ENCODE peak calls at places on chromosome 15, in six cellular contexts. G is aorta; J is pancreas; U is fibroblast of lung; C is CD8-positive, alpha-beta memory T cell; W is PC-3. B is an unnamed sample. For H3K9me3, the result is how much of the 10 kb centered on the place peaks cover.

GRCh38 chr15:41997845-41998244 is 23.0 kb downstream of the PLA2G4E start:
- DNase-seq in U (no peak), J (no peak), C (no peak), W (no peak), G (no peak), B (no peak)

GRCh38 chr15:79778378-79778990 is 118.3 kb downstream of the MTHFS start:
- DNase-seq in U (no peak), G (no peak), C (no peak), W (no peak), J (no peak), B (no peak)

GRCh38 chr15:23648920-23649515 is 1.4 kb upstream of the MAGEL2 start:
- DNase-seq in J (no peak), U (no peak), C (no peak), G (no peak), W (peak), B (peak)

GRCh38 chr15:92098869-92099268 is 245.4 kb downstream of the SLCO3A1 start:
- DNase-seq in U (no peak), J (no peak), G (no peak), C (no peak), W (no peak), B (no peak)

GRCh38 chr15:41978534-41978933 is 6.2 kb upstream of the EHD4 start:
- DNase-seq in W (no peak), G (no peak), J (no peak), C (no peak), U (no peak), B (no peak)

GRCh38 chr15:71249986-71250385 is 134.7 kb downstream of the THSD4 start:
- DNase-seq in J (no peak), W (no peak), G (no peak), U (no peak), C (no peak), B (no peak)

GRCh38 chr15:94182883-94183282 is 48.5 kb upstream of the MCTP2 start:
- DNase-seq in U (no peak), J (no peak), C (no peak), G (no peak), W (no peak), B (no peak)

GRCh38 chr15:59611277-59612260 is at the start of gene GCNT3:
- DNase-seq in U (peak), W (peak), J (no peak), G (no peak), C (no peak), B (no peak)

GRCh38 chr15:56919708-56920637 is 1.5 kb downstream of the TCF12 start:
- DNase-seq in W (peak), C (no peak), G (peak), J (peak), U (peak), B (peak)

GRCh38 chr15:101047301-101047781 is 128.2 kb downstream of the LRRK1 start:
- DNase-seq in J (no peak), W (no peak), C (no peak), G (peak), U (no peak), B (peak)

GRCh38 chr15:56913670-56914069 is 4.8 kb upstream of the TCF12 start:
- DNase-seq in W (no peak), J (no peak), C (no peak), G (no peak), U (peak), B (no peak)

GRCh38 chr15:43941071-43941470 is 114.3 kb downstream of the WDR76 start:
- DNase-seq in G (no peak), U (no peak), C (no peak), W (no peak), J (no peak), B (no peak)

DNA sequence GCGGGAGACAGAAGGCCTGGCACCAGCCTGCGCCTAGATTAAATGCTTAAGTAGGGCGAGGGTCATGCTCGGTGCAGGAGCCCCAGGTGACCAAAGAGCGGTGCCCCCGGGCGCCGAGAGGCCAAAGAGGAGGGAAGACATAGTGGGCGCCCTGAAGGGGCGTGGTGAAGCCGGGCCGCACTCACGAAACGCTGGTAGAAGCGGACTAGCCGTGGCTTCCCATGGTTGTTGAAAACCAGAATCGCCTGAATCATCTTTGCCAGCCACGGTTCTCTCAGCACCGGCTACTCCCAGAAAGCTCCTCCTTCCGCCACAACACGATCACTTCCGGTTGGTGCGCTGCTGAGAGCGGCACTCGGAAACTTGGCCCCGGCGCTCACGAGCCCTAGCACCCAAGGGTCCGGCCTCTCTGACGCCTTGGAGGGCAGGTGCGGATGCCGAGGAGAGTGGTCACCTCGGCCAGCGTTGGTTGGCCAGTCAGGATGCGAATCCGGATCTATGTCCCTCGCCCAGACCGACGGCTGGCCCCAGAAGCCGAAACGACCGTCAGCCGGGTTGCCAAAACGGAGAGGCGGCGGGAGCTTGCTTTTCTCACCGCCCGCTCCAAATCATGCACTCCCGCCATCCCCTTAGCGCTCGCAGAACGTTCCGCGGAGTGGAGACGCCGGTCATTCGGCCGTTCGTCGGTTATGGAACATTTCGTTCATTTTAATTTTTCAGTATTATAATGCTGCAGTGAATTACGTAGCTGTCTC is at the start of gene AP3S2:
- DNase-seq in C (peak), J (peak), W (peak), G (peak), U (peak), B (peak)
- H3K4me3 ChIP-seq in C (peak), J (peak), W (peak), G (peak), U (peak), B (peak)

GRCh38 chr15:25181290-25182097 is 226.7 kb downstream of the SNRPN start:
- DNase-seq in W (no peak), J (peak), C (peak), G (peak), U (no peak), B (peak)
- H3K9me3 ChIP-seq in W (under half), J (under half), C (under half), G (under half), U (under half), B (under half)

GRCh38 chr15:53979051-53979788 is 979 bp downstream of the UNC13C start:
- DNase-seq in C (no peak), U (no peak), G (no peak), W (no peak), J (no peak), B (no peak)
- H3K4me3 ChIP-seq in C (no peak), U (peak), G (peak), W (no peak), J (peak), B (no peak)

DNA sequence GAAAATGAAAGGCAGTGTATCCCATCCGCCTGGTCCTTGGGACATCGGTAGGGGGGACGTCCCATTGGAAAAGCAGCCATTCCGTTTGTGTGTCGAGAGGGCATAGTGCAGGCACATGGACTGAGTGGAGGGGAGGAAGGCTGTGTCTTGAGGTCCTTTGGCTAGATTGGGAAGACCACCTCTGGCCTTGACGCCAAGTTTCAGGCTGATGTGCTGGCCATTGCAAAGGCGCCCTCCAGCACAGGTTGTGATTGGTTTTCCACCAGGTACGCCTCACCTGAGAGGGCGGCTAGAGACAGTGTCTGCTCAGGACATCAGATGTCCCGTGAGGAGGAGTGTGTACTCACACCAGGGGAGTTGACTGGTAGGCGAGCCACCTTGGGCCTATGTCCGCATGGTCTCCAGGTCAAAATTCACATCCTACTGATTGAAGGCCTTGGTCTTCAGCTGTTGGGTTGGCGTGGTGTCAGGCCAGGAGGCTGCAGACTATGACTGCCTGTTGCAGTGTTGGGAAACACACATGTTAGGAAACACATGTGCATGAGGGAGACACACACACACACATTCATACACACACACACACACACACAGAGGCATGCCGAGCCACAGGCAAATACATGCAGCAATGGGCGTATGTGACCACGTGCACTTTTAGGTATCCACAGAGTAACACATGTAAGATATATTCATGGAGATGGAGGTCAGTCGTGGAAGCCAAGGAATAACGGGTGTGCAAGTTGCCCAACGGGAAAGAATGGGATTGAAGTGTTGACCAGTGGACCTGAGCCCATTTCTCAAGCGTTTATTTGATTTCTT is 98.4 kb downstream of the SNRPN start:
- DNase-seq in J (peak), C (peak), U (no peak), G (no peak), W (no peak), B (peak)
- H3K9me3 ChIP-seq in J (under half), C (half or more), U (under half), G (half or more), W (half or more), B (half or more)

DNA sequence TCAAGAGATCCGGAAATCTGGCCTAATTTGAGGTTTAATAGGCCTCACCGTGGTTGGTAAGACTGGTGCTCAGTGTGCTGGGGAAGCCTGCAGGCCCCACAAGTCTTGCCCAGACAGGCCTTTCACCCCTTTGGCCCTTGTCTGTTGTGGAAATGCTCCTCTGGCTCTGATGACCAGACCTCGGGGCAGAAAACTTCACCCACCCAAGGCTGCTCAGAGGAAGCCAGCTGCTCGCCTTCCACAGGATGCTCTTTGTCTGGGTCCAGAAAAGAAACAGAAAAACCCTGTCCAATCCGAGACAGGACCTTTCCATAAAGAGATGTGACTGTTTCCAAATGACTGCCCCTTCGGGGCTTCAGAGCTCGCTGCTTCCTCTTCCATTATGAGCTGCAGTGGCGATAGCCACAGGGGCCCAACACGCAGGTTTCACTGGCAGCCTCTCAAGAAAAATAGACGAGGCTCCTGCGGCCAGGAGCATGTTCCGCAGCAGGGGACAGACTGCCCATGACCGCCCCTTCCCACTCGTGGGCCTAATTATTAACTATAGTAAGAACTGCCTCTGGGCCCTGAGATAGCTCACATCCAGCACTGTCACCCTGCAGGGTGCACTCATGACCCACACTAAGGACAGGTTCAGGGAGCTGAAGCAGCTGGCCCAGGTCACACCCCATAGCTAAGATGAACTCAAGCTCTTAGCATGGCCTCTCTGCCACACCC is 6.8 kb upstream of the SNX22 start:
- DNase-seq in W (no peak), G (no peak), J (no peak), C (no peak), U (no peak), B (no peak)
- H3K4me3 ChIP-seq in W (no peak), G (no peak), J (no peak), C (no peak), U (no peak), B (no peak)

DNA sequence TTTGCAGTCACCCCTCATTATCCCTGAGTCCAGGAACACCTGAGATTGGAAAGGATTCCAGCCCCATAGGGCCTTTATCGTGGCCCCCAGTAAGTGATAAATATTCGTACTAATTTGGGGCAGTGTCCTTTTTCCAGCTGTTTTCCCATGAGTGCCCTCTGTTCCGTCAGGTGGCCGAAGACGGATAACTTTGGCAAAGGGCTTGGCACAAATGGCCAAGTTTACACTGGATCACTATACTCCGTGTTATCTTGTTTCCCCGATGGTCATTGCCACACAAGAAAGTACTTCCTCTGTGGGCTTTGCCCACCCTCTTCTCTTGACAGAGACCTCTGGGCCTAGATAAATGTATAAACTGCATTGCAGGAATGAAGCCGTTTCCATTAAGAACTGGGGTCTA is 39.1 kb downstream of the SMAD3 start:
- DNase-seq in G (no peak), C (no peak), J (no peak), W (no peak), U (no peak), B (no peak)
- H3K9me3 ChIP-seq in G (under half), C (under half), J (under half), W (under half), U (under half), B (under half)

B was measured in lower lobe of right lung.